ENCODE peak calls at places on chromosomes 2 and 18, in ten cellular contexts. J is cardiac muscle cell, Y is K562, H is astrocyte of the spinal cord, M is A549, A is AG09309, B is right lobe of liver, D is psoas muscle, I is fibroblast of pulmonary artery, X is HFF-Myc. T is an unnamed sample.

GRCh38 chr2:20471902-20472559 is 25.2 kb downstream of the RHOB start:
- DNase-seq in I (no peak), D (no peak), X (no peak), H (no peak), M (no peak), J (no peak), B (no peak), A (no peak), Y (no peak), T (no peak)

GRCh38 chr2:99881901-99882591 is 260.3 kb downstream of the AFF3 start:
- DNase-seq in A (peak; percentile 78), J (peak; percentile 71), D (no peak), H (peak; percentile 88), M (no peak), I (peak; percentile 82), Y (no peak), X (peak; percentile 73), B (no peak), T (no peak)

GRCh38 chr18:78414302-78414701 is 565.3 kb upstream of the SALL3 start:
- DNase-seq in X (no peak), B (no peak), I (no peak), A (no peak), J (no peak), M (no peak), Y (no peak), D (no peak), H (no peak), T (no peak)

GRCh38 chr2:238338710-238339394 is 18.5 kb downstream of the TRAF3IP1 start:
- DNase-seq in I (no peak), D (no peak), M (no peak), B (no peak), Y (no peak), A (no peak), J (no peak), X (no peak), H (no peak), T (no peak)

GRCh38 chr2:37688771-37689468 is 17.5 kb upstream of the CDC42EP3 start:
- DNase-seq in J (peak; percentile 93), D (no peak), X (no peak), I (peak; percentile 95), Y (no peak), B (no peak), H (peak; percentile 87), A (no peak), M (no peak), T (no peak)

GRCh38 chr2:207240649-207241048 is 74.9 kb upstream of the KLF7 start:
- DNase-seq in B (no peak), A (no peak), H (no peak), X (no peak), J (no peak), Y (no peak), I (no peak), D (no peak), M (no peak), T (no peak)

GRCh38 chr18:21167641-21168372 is 56.2 kb upstream of the ROCK1 start:
- DNase-seq in A (no peak), X (no peak), M (no peak), I (no peak), H (peak; percentile 13), D (no peak), Y (no peak), B (no peak), J (no peak), T (peak; percentile 13)

GRCh38 chr2:201127570-201127969 is 11.6 kb downstream of the CFLAR start:
- DNase-seq in H (peak; percentile 67), A (peak; percentile 65), J (peak; percentile 45), Y (peak; percentile 38), D (peak; percentile 49), I (peak; percentile 75), X (no peak), M (no peak), B (no peak), T (no peak)

GRCh38 chr2:30115981-30116285 is 30.9 kb upstream of the YPEL5 start:
- DNase-seq in B (no peak), D (no peak), X (no peak), M (no peak), I (no peak), H (no peak), J (no peak), Y (no peak), A (no peak), T (no peak)
- TF ChIP-seq CTCF in B (no peak), D (no peak), X (no peak), M (no peak), I (no peak), H (no peak), J (no peak), Y (no peak), A (no peak), T (peak; percentile 55)

GRCh38 chr2:30883822-30884221 is 76.6 kb upstream of the CAPN13 start:
- DNase-seq in D (no peak), M (no peak), J (no peak), B (no peak), A (no peak), Y (no peak), H (no peak), X (no peak), I (no peak), T (no peak)

GRCh38 chr2:30886101-30886500 is 78.9 kb upstream of the CAPN13 start:
- DNase-seq in H (no peak), J (no peak), Y (no peak), D (no peak), A (no peak), M (no peak), B (no peak), X (no peak), I (no peak), T (no peak)

GRCh38 chr2:30877833-30878232 is 70.6 kb upstream of the CAPN13 start:
- DNase-seq in I (no peak), B (no peak), H (no peak), D (no peak), M (no peak), Y (no peak), A (no peak), J (no peak), X (no peak), T (no peak)

GRCh38 chr2:30880516-30880915 is 73.3 kb upstream of the CAPN13 start:
- DNase-seq in B (no peak), D (no peak), Y (no peak), X (no peak), H (no peak), I (no peak), J (no peak), A (no peak), M (no peak), T (no peak)

DNA sequence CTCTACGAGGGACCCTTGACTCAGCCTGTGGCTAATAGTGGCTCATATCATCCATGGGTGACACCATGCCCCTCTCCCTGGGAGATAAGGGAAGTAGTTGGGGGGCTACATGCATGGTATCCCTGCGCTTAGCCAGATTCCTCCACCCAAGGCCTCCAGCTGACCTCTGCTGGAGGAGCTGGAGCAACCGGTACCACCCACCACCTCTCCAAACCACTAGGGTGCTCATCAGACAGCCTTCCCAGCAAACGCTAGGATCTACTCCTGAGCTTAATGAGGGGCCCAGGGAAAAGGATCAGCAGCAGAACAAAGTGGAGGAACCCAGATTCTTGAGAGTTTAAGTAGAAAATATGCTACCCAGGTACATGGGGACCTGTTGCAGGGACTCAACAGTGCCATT is 75.9 kb upstream of the CAPN13 start:
- DNase-seq in H (no peak), X (no peak), Y (no peak), M (no peak), I (no peak), B (no peak), A (no peak), D (no peak), J (no peak), T (no peak)
- TF ChIP-seq CTCF in H (no peak), X (no peak), Y (peak; percentile 9), M (no peak), I (no peak), B (no peak), A (no peak), D (no peak), J (no peak), T (no peak)

GRCh38 chr2:226799976-226800940 is 638 bp upstream of the IRS1 start:
- DNase-seq in Y (no peak), H (peak; percentile 26), I (peak; percentile 29), B (peak; percentile 34), A (no peak), M (no peak), X (no peak), D (no peak), J (no peak), T (no peak)

GRCh38 chr2:226802573-226802972 is 3.0 kb upstream of the IRS1 start:
- DNase-seq in M (no peak), Y (peak; percentile 71), D (no peak), B (no peak), A (peak; percentile 80), J (peak; percentile 93), I (peak; percentile 96), H (peak; percentile 83), X (no peak), T (peak; percentile 13)

GRCh38 chr2:226803410-226803809 is 3.8 kb upstream of the IRS1 start:
- DNase-seq in D (no peak), H (no peak), I (no peak), B (no peak), A (no peak), M (no peak), X (no peak), Y (no peak), J (no peak), T (no peak)

GRCh38 chr2:226799211-226799975 is at the start of gene IRS1:
- DNase-seq in J (peak; percentile 92), H (peak; percentile 90), A (no peak), X (no peak), Y (peak; percentile 64), I (peak; percentile 86), B (peak; percentile 76), D (peak; percentile 77), M (no peak), T (peak; percentile 58)

GRCh38 chr2:226800941-226801784 is 1.5 kb upstream of the IRS1 start:
- DNase-seq in Y (no peak), M (peak; percentile 84), I (peak; percentile 64), X (no peak), B (peak; percentile 88), H (peak; percentile 87), A (no peak), J (peak; percentile 86), D (peak; percentile 66), T (peak; percentile 88)
- TF ChIP-seq CTCF in Y (no peak), M (no peak), I (no peak), X (no peak), B (no peak), H (no peak), A (no peak), J (no peak), D (no peak), T (no peak)

DNA sequence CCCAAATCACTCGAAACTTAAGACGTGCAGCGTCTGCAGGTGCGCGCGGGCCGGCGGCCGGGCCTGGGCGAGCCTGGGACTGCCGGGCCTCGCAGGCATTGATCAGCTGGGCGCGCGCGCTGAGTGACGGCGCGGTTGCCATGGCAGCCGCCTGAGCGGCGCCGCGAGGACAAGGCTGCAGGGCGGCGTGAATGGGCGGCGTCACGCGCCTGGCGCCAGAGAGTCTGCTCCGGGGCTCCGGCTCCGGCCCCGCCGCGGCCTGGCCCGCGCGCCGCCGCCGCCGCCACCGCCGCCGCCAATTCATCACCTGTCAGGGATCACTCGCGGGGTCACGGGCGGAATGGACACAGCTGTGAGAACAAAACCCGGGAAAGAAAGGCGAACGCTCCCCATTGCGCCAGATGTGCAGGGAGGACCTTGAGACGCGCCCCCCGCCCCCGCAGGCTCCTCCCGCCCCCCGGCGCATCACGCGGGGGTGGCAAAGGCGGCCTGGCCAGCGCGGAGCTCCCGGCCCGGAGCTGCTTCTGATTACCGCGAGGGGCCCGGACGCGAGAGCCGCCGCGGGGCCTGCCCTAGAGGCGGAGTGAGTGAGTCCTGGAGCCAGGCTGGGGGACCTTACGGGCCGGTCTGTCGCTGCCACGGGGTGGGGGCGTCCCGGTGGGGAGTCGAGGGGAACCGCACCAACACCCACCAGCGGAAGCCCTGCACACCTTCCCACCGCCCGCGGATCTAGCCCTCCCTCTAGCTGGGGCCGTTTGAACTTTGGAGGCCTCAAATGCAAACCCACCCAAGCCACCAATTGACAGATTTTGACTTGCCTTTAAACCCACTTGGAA is 2.9 kb upstream of the ID2 start:
- DNase-seq in Y (peak; percentile 95), H (peak; percentile 92), B (peak; percentile 96), X (no peak), A (peak; percentile 77), J (peak; percentile 96), I (peak; percentile 96), D (peak; percentile 96), M (peak; percentile 89), T (peak; percentile 93)
- TF ChIP-seq CTCF in Y (no peak), H (no peak), B (no peak), X (no peak), A (no peak), J (no peak), I (no peak), D (no peak), M (no peak), T (no peak)